ENCODE peak calls at places on chromosomes 5 and 9, in four cellular contexts. X is fibroblast of lung, V is lower leg skin, S is transverse colon. U is an unnamed sample.

GRCh38 chr9:93450817-93451761 is at the start of gene FAM120A:
- DNase-seq in S (peak), X (peak), V (peak), U (peak)

GRCh38 chr9:708556-709432 is 132.7 kb upstream of the DMRT1 start:
- DNase-seq in S (no peak), V (no peak), X (no peak), U (peak)

GRCh38 chr5:124480964-124481363 is 265.5 kb downstream of the ZNF608 start:
- DNase-seq in S (no peak), V (no peak), X (no peak), U (no peak)

GRCh38 chr9:117737721-117738226 is 33.6 kb downstream of the TLR4 start:
- DNase-seq in V (peak), S (no peak), X (no peak), U (no peak)

GRCh38 chr5:97097348-97098220 is 44.8 kb downstream of the LIX1 start:
- DNase-seq in S (no peak), V (no peak), X (no peak), U (no peak)

GRCh38 chr5:169801324-169801777 is 164.3 kb downstream of the DOCK2 start:
- DNase-seq in V (no peak), X (peak), S (no peak), U (no peak)

GRCh38 chr5:23053846-23054245 is 200.7 kb upstream of the CDH12 start:
- DNase-seq in X (no peak), V (no peak), S (no peak), U (no peak)

GRCh38 chr5:146446861-146447733 is at the start of gene TCERG1:
- DNase-seq in X (peak), V (peak), S (peak), U (peak)

GRCh38 chr5:140344683-140345423 is 1.6 kb downstream of the HBEGF start:
- DNase-seq in S (peak), X (peak), V (no peak), U (no peak)

GRCh38 chr5:172143875-172144274 is 44.1 kb downstream of the STK10 start:
- DNase-seq in V (no peak), X (no peak), S (no peak), U (no peak)

GRCh38 chr5:127870914-127871313 is 167.7 kb downstream of the CCDC192 start:
- DNase-seq in X (peak), S (peak), V (peak), U (peak)

GRCh38 chr5:42360061-42360460 is 63.2 kb upstream of the GHR start:
- DNase-seq in S (no peak), X (peak), V (peak), U (no peak)

GRCh38 chr9:5884191-5884590 is 6.5 kb upstream of the MLANA start:
- DNase-seq in X (peak), S (no peak), V (no peak), U (no peak)

GRCh38 chr5:83472508-83473343 is 1.2 kb downstream of the VCAN start:
- DNase-seq in V (peak), S (peak), X (peak), U (peak)

GRCh38 chr5:149166128-149166527 is 24.8 kb downstream of the ABLIM3 start:
- DNase-seq in S (no peak), V (no peak), X (peak), U (no peak)

GRCh38 chr5:6731465-6732237 is 18.4 kb downstream of the TENT4A start:
- DNase-seq in S (no peak), X (no peak), V (no peak), U (no peak)

GRCh38 chr5:179238628-179238970 is 106.7 kb downstream of the ADAMTS2 start:
- DNase-seq in X (no peak), S (no peak), V (no peak), U (no peak)

GRCh38 chr9:133606722-133607053 is 2.5 kb downstream of the FAM163B start:
- DNase-seq in S (no peak), X (no peak), V (no peak), U (no peak)

GRCh38 chr5:126044111-126044668 is 379.0 kb upstream of the GRAMD2B start:
- DNase-seq in X (peak), S (no peak), V (no peak), U (no peak)

GRCh38 chr9:15889555-15889954 is 336.7 kb downstream of the CCDC171 start:
- DNase-seq in S (no peak), X (peak), V (no peak), U (no peak)

GRCh38 chr5:55467862-55468551 is 66.8 kb downstream of the PLPP1 start:
- DNase-seq in V (no peak), X (no peak), S (no peak), U (no peak)

GRCh38 chr5:137122558-137122957 is 376.6 kb downstream of the SPOCK1 start:
- DNase-seq in S (no peak), X (no peak), V (no peak), U (no peak)

GRCh38 chr9:69190086-69190865 is 16.2 kb downstream of the TJP2 start:
- DNase-seq in S (no peak), X (no peak), V (no peak), U (no peak)

GRCh38 chr5:29161897-29162296 is 2031.6 kb upstream of the CDH6 start:
- DNase-seq in V (no peak), X (no peak), S (no peak), U (no peak)

GRCh38 chr5:98763001-98763630 is 10.3 kb upstream of the RGMB start:
- DNase-seq in S (no peak), X (peak), V (no peak), U (no peak)

GRCh38 chr9:86519216-86519615 is 165.0 kb upstream of the TUT7 start:
- DNase-seq in X (no peak), S (no peak), V (no peak), U (no peak)

GRCh38 chr5:149886060-149886459 is 58.5 kb downstream of the PDE6A start:
- DNase-seq in X (peak), S (peak), V (no peak), U (no peak)

GRCh38 chr5:34833991-34834793 is 4.8 kb upstream of the TTC23L start:
- DNase-seq in V (peak), X (no peak), S (no peak), U (no peak)

GRCh38 chr9:127180457-127181314 is 58.3 kb upstream of the ANGPTL2 start:
- DNase-seq in X (no peak), S (peak), V (no peak), U (peak)

GRCh38 chr9:132166599-132166998 is 4.7 kb downstream of the NTNG2 start:
- DNase-seq in X (no peak), S (no peak), V (no peak), U (no peak)

GRCh38 chr5:134590992-134591659 is 41.5 kb downstream of the SAR1B start:
- DNase-seq in X (no peak), V (no peak), S (peak), U (no peak)

GRCh38 chr9:116837038-116837998 is 150.2 kb downstream of the TRIM32 start:
- DNase-seq in X (no peak), V (no peak), S (no peak), U (no peak)

GRCh38 chr9:126160067-126160853 is 166.4 kb upstream of the MVB12B start:
- DNase-seq in X (no peak), V (peak), S (no peak), U (peak)

GRCh38 chr5:90967851-90968250 is 409.3 kb downstream of the ADGRV1 start:
- DNase-seq in V (no peak), X (no peak), S (no peak), U (no peak)

GRCh38 chr9:115213777-115214428 is 95.9 kb upstream of the TNC start:
- DNase-seq in S (no peak), V (peak), X (peak), U (no peak)

GRCh38 chr5:170503970-170504525 is at the start of gene KCNIP1:
- DNase-seq in S (no peak), X (peak), V (no peak), U (peak)

GRCh38 chr9:131395027-131395744 is 1.3 kb downstream of the PRRC2B start:
- DNase-seq in S (peak), X (peak), V (peak), U (peak)

DNA sequence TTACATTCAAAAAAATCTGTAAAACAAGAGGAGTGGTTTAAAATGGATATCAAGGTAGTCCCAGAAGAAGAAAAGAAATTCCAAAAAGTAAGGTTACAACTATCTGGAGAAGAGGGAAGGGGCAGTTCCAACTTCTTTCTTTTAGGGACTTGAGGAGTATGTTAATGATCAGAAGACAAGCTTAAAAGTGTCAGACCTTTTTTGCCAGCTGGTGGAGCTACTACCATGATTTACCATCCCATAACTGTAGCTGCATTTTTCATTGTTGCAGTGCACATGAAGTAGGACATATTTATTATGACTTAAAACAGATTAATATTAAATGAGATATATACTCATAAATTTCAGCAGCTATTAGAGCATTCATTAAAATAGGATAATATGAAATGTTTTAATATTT is 158.5 kb upstream of the RGS7BP start:
- DNase-seq in V (no peak), X (no peak), S (no peak), U (no peak)
- TF ChIP-seq CTCF in V (no peak), X (no peak), S (no peak), U (no peak)

DNA sequence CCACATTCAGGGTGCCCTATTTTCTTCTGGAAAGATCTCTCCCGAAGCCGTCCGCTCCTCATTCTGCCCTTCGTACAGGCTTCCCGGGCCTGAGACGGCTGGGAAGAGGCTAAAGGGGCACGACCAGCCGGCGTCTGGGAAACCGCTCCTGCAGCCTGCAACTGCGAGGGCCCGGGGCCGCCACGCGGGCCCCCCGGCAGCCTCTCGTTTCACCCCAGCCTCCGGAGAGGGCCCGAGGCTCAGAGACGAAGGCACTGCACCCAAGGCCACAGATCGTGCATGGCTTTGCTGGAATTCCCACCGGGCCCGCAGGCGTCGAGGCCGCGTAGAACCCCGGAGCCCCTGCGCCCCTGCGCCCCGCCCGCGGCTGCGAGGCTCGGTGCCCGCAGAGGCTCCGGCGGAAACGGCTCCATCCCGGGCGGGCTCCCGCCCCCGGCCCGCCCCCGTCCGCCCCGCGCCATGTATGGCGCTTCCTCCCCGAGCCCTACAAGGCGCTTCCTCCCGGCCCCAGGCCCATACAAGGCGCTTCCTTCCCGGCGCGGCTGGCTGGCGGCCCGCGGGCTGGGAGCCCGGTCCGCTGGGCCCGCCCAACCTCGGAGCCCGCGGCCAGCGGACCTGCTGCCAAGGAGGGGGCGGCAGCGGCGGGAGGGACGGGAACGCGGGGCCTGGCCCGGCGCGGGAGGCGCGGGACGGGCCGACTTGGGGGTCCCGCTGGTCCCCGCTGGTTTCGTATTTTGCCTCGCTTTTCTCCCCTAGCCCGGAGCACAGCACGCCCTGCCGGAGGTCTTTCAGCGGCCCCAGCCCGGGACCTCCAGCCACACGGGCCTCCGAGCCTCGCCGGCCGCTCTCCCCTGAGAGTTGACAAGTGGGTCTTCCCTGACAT is 26.6 kb downstream of the EGR1 start:
- DNase-seq in V (peak), S (peak), X (peak), U (peak)
- TF ChIP-seq CTCF in V (no peak), S (no peak), X (no peak), U (no peak)

GRCh38 chr5:64506567-64507321 is 929 bp downstream of the RGS7BP start:
- DNase-seq in V (no peak), S (no peak), X (no peak), U (peak)
- TF ChIP-seq CTCF in V (no peak), S (no peak), X (no peak), U (peak)

GRCh38 chr5:89901983-89902382 is 507.6 kb downstream of the CETN3 start:
- DNase-seq in S (peak), V (no peak), X (no peak), U (no peak)
- TF ChIP-seq CTCF in S (no peak), V (no peak), X (no peak), U (no peak)

U was measured in testis.